ENCODE peak calls at places on chromosomes 16 and 17, in seven cellular contexts. M, F, W, J, I, B and Y are unnamed samples.

GRCh38 chr17:42779942-42780815 is at the start of gene WNK4:
- DNase-seq in I (no peak), J (no peak), B (peak), M (no peak), F (peak), W (peak), Y (no peak)

GRCh38 chr17:19534562-19535149 is 1.0 kb downstream of the SLC47A1 start:
- DNase-seq in J (no peak), B (no peak), M (peak), I (no peak), W (no peak), F (no peak), Y (no peak)

GRCh38 chr17:83072600-83073358 is 6.6 kb upstream of the METRNL start:
- DNase-seq in I (no peak), B (no peak), F (no peak), W (no peak), M (no peak), J (no peak), Y (no peak)

GRCh38 chr17:7477392-7478275 is 1.8 kb downstream of the ZBTB4 start:
- DNase-seq in J (no peak), F (peak), B (peak), W (peak), M (no peak), I (no peak), Y (peak)

GRCh38 chr17:976316-976715 is 3.3 kb downstream of the NXN start:
- DNase-seq in W (no peak), J (no peak), I (no peak), F (no peak), B (no peak), M (no peak), Y (no peak)

GRCh38 chr17:45233423-45233924 is 11.8 kb downstream of the FMNL1 start:
- DNase-seq in I (no peak), M (no peak), F (no peak), B (no peak), W (no peak), J (no peak), Y (no peak)

GRCh38 chr16:53745753-53746258 is 41.9 kb downstream of the FTO start:
- DNase-seq in I (no peak), B (no peak), J (no peak), W (no peak), F (no peak), M (peak), Y (no peak)

GRCh38 chr17:76241205-76241539 is 879 bp upstream of the RNF157 start:
- DNase-seq in W (no peak), M (no peak), B (no peak), J (no peak), I (no peak), F (no peak), Y (peak)

GRCh38 chr17:67376509-67376891 is 581 bp upstream of the PITPNC1 start:
- DNase-seq in W (no peak), J (no peak), F (peak), I (peak), M (no peak), B (no peak), Y (peak)

GRCh38 chr16:52825882-52826281 is 226.8 kb downstream of the CHD9NB start:
- DNase-seq in J (no peak), W (no peak), F (no peak), B (no peak), M (peak), I (no peak), Y (no peak)

GRCh38 chr16:629289-630023 is 1.3 kb upstream of the WFIKKN1 start:
- DNase-seq in B (peak), F (no peak), I (peak), W (peak), M (no peak), J (no peak), Y (no peak)

GRCh38 chr16:63684702-63685101 is 1437.2 kb downstream of the CDH11 start:
- DNase-seq in M (no peak), W (no peak), I (no peak), J (no peak), B (no peak), F (no peak), Y (no peak)

GRCh38 chr17:39769974-39770587 is 32.3 kb downstream of the GRB7 start:
- DNase-seq in J (no peak), I (no peak), F (no peak), M (peak), W (no peak), B (no peak), Y (no peak)

GRCh38 chr16:48366165-48367093 is 18.8 kb downstream of the SIAH1 start:
- DNase-seq in J (no peak), F (peak), M (peak), W (peak), B (no peak), I (peak), Y (no peak)

GRCh38 chr17:39612291-39612894 is 4.7 kb upstream of the NEUROD2 start:
- DNase-seq in M (no peak), J (no peak), I (no peak), B (no peak), F (no peak), W (no peak), Y (no peak)

GRCh38 chr17:79670537-79671386 is 59.9 kb upstream of the RBFOX3 start:
- DNase-seq in I (peak), J (peak), W (no peak), M (no peak), F (no peak), B (no peak), Y (no peak)

GRCh38 chr16:86231321-86231995 is 278.9 kb upstream of the FOXF1 start:
- DNase-seq in J (no peak), I (peak), W (no peak), B (no peak), F (no peak), M (no peak), Y (no peak)

GRCh38 chr16:85286066-85286712 is 173.9 kb upstream of the CIBAR2 start:
- DNase-seq in W (peak), B (no peak), I (peak), J (peak), F (no peak), M (peak), Y (peak)

GRCh38 chr17:39666601-39667261 is 1.5 kb upstream of the PNMT start:
- DNase-seq in J (peak), B (no peak), I (no peak), M (no peak), F (peak), W (no peak), Y (peak)

GRCh38 chr17:36740157-36740556 is 138.8 kb downstream of the MRM1 start:
- DNase-seq in I (no peak), W (no peak), F (no peak), J (no peak), M (no peak), B (no peak), Y (no peak)

GRCh38 chr17:55577011-55577586 is 65.8 kb upstream of the SMIM36 start:
- DNase-seq in B (no peak), I (peak), F (peak), W (peak), J (peak), M (peak), Y (peak)

GRCh38 chr17:37527249-37527851 is 37.7 kb downstream of the DUSP14 start:
- DNase-seq in I (no peak), W (peak), M (peak), B (peak), F (peak), J (no peak), Y (no peak)

GRCh38 chr17:40498281-40499084 is 2.9 kb downstream of the TNS4 start:
- DNase-seq in M (no peak), J (no peak), W (no peak), B (no peak), I (no peak), F (peak), Y (no peak)

GRCh38 chr17:80942360-80943345 is 49.0 kb upstream of the CHMP6 start:
- DNase-seq in B (no peak), F (peak), J (peak), W (peak), I (peak), M (no peak), Y (peak)

GRCh38 chr16:22739077-22739476 is 74.9 kb upstream of the HS3ST2 start:
- DNase-seq in F (no peak), M (no peak), I (no peak), B (no peak), J (no peak), W (no peak), Y (no peak)

GRCh38 chr16:50673496-50674275 is 7.4 kb downstream of the SNX20 start:
- DNase-seq in I (no peak), W (no peak), M (no peak), J (no peak), B (no peak), F (no peak), Y (no peak)

GRCh38 chr17:61406871-61407210 is 7.2 kb downstream of the TBX2 start:
- DNase-seq in W (no peak), J (no peak), B (peak), F (no peak), M (no peak), I (no peak), Y (no peak)

GRCh38 chr16:12498077-12498476 is 305.6 kb downstream of the CPPED1 start:
- DNase-seq in M (no peak), F (no peak), J (no peak), B (no peak), I (no peak), W (no peak), Y (no peak)

GRCh38 chr17:45432405-45433113 is at the start of gene ARHGAP27:
- DNase-seq in F (peak), B (no peak), I (peak), M (peak), W (peak), J (peak), Y (peak)

GRCh38 chr17:78897639-78897996 is 5.4 kb downstream of the CEP295NL start:
- DNase-seq in F (no peak), I (no peak), J (no peak), M (no peak), B (no peak), W (no peak), Y (no peak)

GRCh38 chr16:1941924-1942809 is 832 bp downstream of the MSRB1 start:
- DNase-seq in M (peak), W (peak), J (no peak), B (no peak), I (no peak), F (no peak), Y (no peak)

GRCh38 chr17:33749171-33749570 is 456.1 kb upstream of the ASIC2 start:
- DNase-seq in B (no peak), M (no peak), J (no peak), F (no peak), I (no peak), W (no peak), Y (no peak)

GRCh38 chr17:33756021-33756420 is 462.9 kb upstream of the ASIC2 start:
- DNase-seq in B (no peak), I (no peak), F (no peak), J (no peak), W (no peak), M (no peak), Y (no peak)

GRCh38 chr17:33750943-33751701 is 458.0 kb upstream of the ASIC2 start:
- DNase-seq in M (peak), F (peak), W (peak), J (peak), B (peak), I (peak), Y (peak)

GRCh38 chr17:33753452-33753851 is 460.4 kb upstream of the ASIC2 start:
- DNase-seq in M (no peak), I (no peak), J (no peak), W (no peak), B (no peak), F (no peak), Y (no peak)

DNA sequence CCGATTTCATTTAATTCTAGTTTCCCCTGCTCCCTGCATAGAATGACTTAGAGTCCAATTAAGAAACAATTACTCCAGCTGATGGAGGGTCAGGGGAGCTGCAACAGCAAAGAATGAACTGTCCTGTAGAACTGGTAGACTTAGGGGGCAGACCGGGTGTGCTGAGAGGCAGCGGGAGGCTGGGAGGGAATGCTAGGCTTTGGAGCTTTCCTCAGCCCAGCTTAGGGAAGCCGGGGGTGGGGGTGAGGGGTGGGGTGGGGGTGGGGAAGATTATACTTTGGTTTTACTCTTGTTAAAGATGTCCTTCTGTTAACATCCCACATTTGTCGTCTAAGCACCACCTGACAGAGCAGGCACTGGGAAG is 458.6 kb upstream of the ASIC2 start:
- DNase-seq in M (no peak), J (no peak), F (no peak), B (peak), W (no peak), I (no peak), Y (no peak)
- H3K4me3 ChIP-seq in M (peak), J (peak), F (no peak), B (no peak), W (no peak), I (no peak), Y (no peak)

GRCh38 chr16:81478876-81479496 is 34.4 kb downstream of the CMIP start:
- DNase-seq in J (peak), F (peak), B (no peak), M (no peak), I (no peak), W (peak), Y (peak)
- H3K4me3 ChIP-seq in J (peak), F (no peak), B (no peak), M (no peak), I (no peak), W (no peak), Y (no peak)

DNA sequence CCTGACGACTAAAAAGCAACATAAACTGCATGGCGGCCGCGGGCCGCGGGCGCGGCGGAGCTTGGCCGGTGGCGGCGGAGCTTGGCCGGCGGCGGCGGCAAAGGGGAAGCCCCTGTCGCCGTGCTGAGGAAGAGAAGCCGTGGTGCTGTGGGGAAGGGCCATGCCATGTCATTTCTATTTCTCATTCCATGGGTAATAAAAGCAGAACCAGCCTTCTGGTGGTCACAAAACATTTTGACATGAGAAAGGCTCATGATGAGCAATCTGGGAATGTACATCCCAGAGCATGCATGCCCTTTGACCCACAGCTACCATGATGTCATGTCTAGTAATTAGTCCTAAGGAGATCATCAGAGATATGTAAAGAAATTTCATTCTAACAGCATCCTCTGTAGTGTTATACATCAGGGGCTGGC is 23.9 kb upstream of the HEATR6 start:
- DNase-seq in F (peak), J (no peak), W (peak), M (no peak), B (no peak), I (no peak), Y (peak)
- H3K4me3 ChIP-seq in F (no peak), J (peak), W (no peak), M (no peak), B (no peak), I (no peak), Y (peak)

GRCh38 chr17:20774472-20775135 is 195.1 kb downstream of the CDRT15L2 start:
- DNase-seq in M (no peak), W (no peak), I (no peak), F (no peak), B (no peak), J (no peak), Y (no peak)
- H3K4me3 ChIP-seq in M (no peak), W (no peak), I (no peak), F (no peak), B (no peak), J (no peak), Y (no peak)